ENCODE peak calls at places on chromosomes 4 and X, in six cellular contexts. One of them, this sample, is unnamed. For H3K36me3, the result is how much of the 10 kb centered on the place peaks cover.

GRCh38 chr4:23674694-23675093 is 215.2 kb downstream of the PPARGC1A start:
- DNase-seq in transverse colon: no peak
- DNase-seq in suprapubic skin: no peak
- DNase-seq in tibial artery: no peak
- DNase-seq in HCT116: no peak
- DNase-seq in lung: no peak
- DNase-seq in this sample: no peak

GRCh38 chr4:142846105-142846728 is at the start of gene INPP4B:
- DNase-seq in tibial artery: peak
- DNase-seq in lung: no peak
- DNase-seq in suprapubic skin: no peak
- DNase-seq in HCT116: peak
- DNase-seq in transverse colon: peak
- DNase-seq in this sample: peak

GRCh38 chr4:72128741-72129140 is 96.9 kb downstream of the NPFFR2 start:
- DNase-seq in suprapubic skin: no peak
- DNase-seq in HCT116: no peak
- DNase-seq in lung: no peak
- DNase-seq in tibial artery: no peak
- DNase-seq in transverse colon: no peak
- DNase-seq in this sample: no peak

GRCh38 chr4:109969909-109970308 is 57.2 kb downstream of the EGF start:
- DNase-seq in tibial artery: no peak
- DNase-seq in HCT116: no peak
- DNase-seq in suprapubic skin: no peak
- DNase-seq in lung: no peak
- DNase-seq in transverse colon: no peak
- DNase-seq in this sample: no peak

GRCh38 chr4:176856421-176856820 is 63.7 kb upstream of the VEGFC start:
- DNase-seq in suprapubic skin: no peak
- DNase-seq in lung: no peak
- DNase-seq in tibial artery: no peak
- DNase-seq in HCT116: no peak
- DNase-seq in transverse colon: no peak
- DNase-seq in this sample: no peak

GRCh38 chrX:84047339-84047738 is 140.7 kb downstream of the RPS6KA6 start:
- DNase-seq in suprapubic skin: no peak
- DNase-seq in tibial artery: no peak
- DNase-seq in transverse colon: no peak
- DNase-seq in lung: no peak
- DNase-seq in HCT116: no peak
- DNase-seq in this sample: no peak

GRCh38 chr4:136864580-136865185 is 667.6 kb downstream of the PCDH18 start:
- DNase-seq in tibial artery: no peak
- DNase-seq in HCT116: peak
- DNase-seq in lung: no peak
- DNase-seq in transverse colon: peak
- DNase-seq in suprapubic skin: no peak
- DNase-seq in this sample: no peak

GRCh38 chr4:157700898-157701694 is 471.7 kb downstream of the GASK1B start:
- DNase-seq in tibial artery: no peak
- DNase-seq in transverse colon: no peak
- DNase-seq in suprapubic skin: no peak
- DNase-seq in HCT116: no peak
- DNase-seq in lung: no peak
- DNase-seq in this sample: no peak

GRCh38 chrX:43870758-43871419 is 11.4 kb downstream of the MAOB start:
- DNase-seq in lung: no peak
- DNase-seq in tibial artery: no peak
- DNase-seq in suprapubic skin: no peak
- DNase-seq in HCT116: no peak
- DNase-seq in transverse colon: no peak
- DNase-seq in this sample: no peak

GRCh38 chr4:10045481-10045880 is 24.2 kb upstream of the SLC2A9 start:
- DNase-seq in suprapubic skin: no peak
- DNase-seq in transverse colon: no peak
- DNase-seq in lung: no peak
- DNase-seq in tibial artery: no peak
- DNase-seq in HCT116: peak
- DNase-seq in this sample: no peak

GRCh38 chr4:89324671-89325070 is 17.1 kb upstream of the GPRIN3 start:
- DNase-seq in lung: no peak
- DNase-seq in tibial artery: no peak
- DNase-seq in suprapubic skin: no peak
- DNase-seq in HCT116: no peak
- DNase-seq in transverse colon: no peak
- DNase-seq in this sample: no peak

GRCh38 chr4:122584517-122584916 is 36.3 kb downstream of the IL21 start:
- DNase-seq in transverse colon: no peak
- DNase-seq in HCT116: no peak
- DNase-seq in tibial artery: no peak
- DNase-seq in lung: no peak
- DNase-seq in suprapubic skin: no peak
- DNase-seq in this sample: no peak

GRCh38 chrX:120769576-120770341 is 105.9 kb downstream of the CT47B1 start:
- DNase-seq in HCT116: peak
- DNase-seq in suprapubic skin: no peak
- DNase-seq in lung: no peak
- DNase-seq in transverse colon: no peak
- DNase-seq in tibial artery: no peak
- DNase-seq in this sample: no peak

GRCh38 chr4:56803473-56803872 is 18.0 kb downstream of the SPINK2 start:
- DNase-seq in transverse colon: no peak
- DNase-seq in suprapubic skin: no peak
- DNase-seq in tibial artery: no peak
- DNase-seq in lung: no peak
- DNase-seq in HCT116: no peak
- DNase-seq in this sample: no peak

GRCh38 chr4:152258391-152258790 is 277.5 kb downstream of the FBXW7 start:
- DNase-seq in transverse colon: no peak
- DNase-seq in HCT116: no peak
- DNase-seq in tibial artery: no peak
- DNase-seq in suprapubic skin: no peak
- DNase-seq in lung: no peak
- DNase-seq in this sample: no peak

GRCh38 chr4:152257601-152258066 is 278.3 kb downstream of the FBXW7 start:
- DNase-seq in tibial artery: no peak
- DNase-seq in lung: no peak
- DNase-seq in HCT116: no peak
- DNase-seq in transverse colon: no peak
- DNase-seq in suprapubic skin: no peak
- DNase-seq in this sample: no peak

GRCh38 chr4:152256996-152257395 is 278.9 kb downstream of the FBXW7 start:
- DNase-seq in HCT116: no peak
- DNase-seq in lung: no peak
- DNase-seq in suprapubic skin: no peak
- DNase-seq in tibial artery: no peak
- DNase-seq in transverse colon: no peak
- DNase-seq in this sample: no peak

GRCh38 chr4:152258804-152259708 is 276.8 kb downstream of the FBXW7 start:
- DNase-seq in lung: no peak
- DNase-seq in HCT116: peak
- DNase-seq in tibial artery: no peak
- DNase-seq in transverse colon: no peak
- DNase-seq in suprapubic skin: no peak
- DNase-seq in this sample: no peak

DNA sequence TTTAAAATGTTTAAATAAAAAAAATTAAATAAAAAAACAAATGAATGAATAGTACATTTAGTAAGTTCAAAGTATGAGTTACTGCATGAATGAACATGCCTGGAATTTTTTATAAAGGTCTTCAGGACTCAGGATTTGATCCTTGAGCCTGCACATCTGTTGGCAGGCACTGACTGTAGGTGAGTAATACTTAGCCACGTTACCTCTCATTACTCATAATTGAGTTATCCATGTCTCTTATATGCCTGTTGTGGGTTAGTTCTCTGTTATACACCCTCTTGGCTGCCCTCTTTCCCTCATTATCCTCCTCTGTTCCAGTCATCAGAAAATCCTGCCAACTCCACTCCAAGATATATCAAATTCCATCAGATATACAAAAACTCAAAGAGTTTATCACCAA is 276.0 kb downstream of the FBXW7 start:
- DNase-seq in tibial artery: no peak
- DNase-seq in suprapubic skin: no peak
- DNase-seq in HCT116: no peak
- DNase-seq in transverse colon: no peak
- DNase-seq in lung: no peak
- DNase-seq in this sample: no peak
- H3K4me3 ChIP-seq in tibial artery: no peak
- H3K4me3 ChIP-seq in suprapubic skin: no peak
- H3K4me3 ChIP-seq in HCT116: no peak
- H3K4me3 ChIP-seq in transverse colon: no peak
- H3K4me3 ChIP-seq in lung: no peak
- H3K4me3 ChIP-seq in this sample: no peak

GRCh38 chrX:154369453-154370299 is 4.8 kb downstream of the FLNA start:
- DNase-seq in tibial artery: peak
- DNase-seq in lung: peak
- DNase-seq in transverse colon: peak
- DNase-seq in suprapubic skin: peak
- DNase-seq in HCT116: peak
- DNase-seq in this sample: peak

GRCh38 chrX:154368630-154369452 is 5.6 kb downstream of the FLNA start:
- DNase-seq in tibial artery: peak
- DNase-seq in transverse colon: peak
- DNase-seq in suprapubic skin: peak
- DNase-seq in lung: peak
- DNase-seq in HCT116: peak
- DNase-seq in this sample: no peak

GRCh38 chrX:154366666-154367055 is 7.8 kb downstream of the FLNA start:
- DNase-seq in transverse colon: no peak
- DNase-seq in tibial artery: no peak
- DNase-seq in suprapubic skin: no peak
- DNase-seq in lung: no peak
- DNase-seq in HCT116: no peak
- DNase-seq in this sample: no peak

GRCh38 chrX:154365997-154366665 is 8.3 kb downstream of the FLNA start:
- DNase-seq in HCT116: no peak
- DNase-seq in tibial artery: no peak
- DNase-seq in transverse colon: no peak
- DNase-seq in lung: no peak
- DNase-seq in suprapubic skin: no peak
- DNase-seq in this sample: no peak

GRCh38 chrX:154367474-154368308 is 6.7 kb downstream of the FLNA start:
- DNase-seq in tibial artery: no peak
- DNase-seq in HCT116: no peak
- DNase-seq in lung: no peak
- DNase-seq in transverse colon: no peak
- DNase-seq in suprapubic skin: no peak
- DNase-seq in this sample: no peak
- H3K36me3 ChIP-seq in tibial artery: half or more
- H3K36me3 ChIP-seq in HCT116: under half
- H3K36me3 ChIP-seq in lung: under half
- H3K36me3 ChIP-seq in transverse colon: under half
- H3K36me3 ChIP-seq in suprapubic skin: under half
- H3K36me3 ChIP-seq in this sample: under half

GRCh38 chr4:8107146-8107657 is 51.4 kb downstream of the ABLIM2 start:
- DNase-seq in tibial artery: no peak
- DNase-seq in suprapubic skin: no peak
- DNase-seq in HCT116: no peak
- DNase-seq in transverse colon: no peak
- DNase-seq in lung: no peak
- DNase-seq in this sample: no peak
- TF ChIP-seq CTCF in tibial artery: no peak
- TF ChIP-seq CTCF in suprapubic skin: no peak
- TF ChIP-seq CTCF in HCT116: no peak
- TF ChIP-seq CTCF in transverse colon: no peak
- TF ChIP-seq CTCF in lung: no peak
- TF ChIP-seq CTCF in this sample: no peak

GRCh38 chr4:25029479-25030282 is 1.1 kb downstream of the LGI2 start:
- DNase-seq in HCT116: no peak
- DNase-seq in tibial artery: no peak
- DNase-seq in suprapubic skin: no peak
- DNase-seq in transverse colon: peak
- DNase-seq in lung: no peak
- DNase-seq in this sample: no peak
- H3K4me3 ChIP-seq in HCT116: no peak
- H3K4me3 ChIP-seq in tibial artery: peak
- H3K4me3 ChIP-seq in suprapubic skin: peak
- H3K4me3 ChIP-seq in transverse colon: peak
- H3K4me3 ChIP-seq in lung: no peak
- H3K4me3 ChIP-seq in this sample: peak

This sample was measured in pancreas.